ENCODE peak calls at places on chromosomes 12 and 14, in seven cellular contexts. H, L, F, S, Z, C and X are unnamed samples.

GRCh38 chr14:66330916-66331315 is 155.3 kb upstream of the CCDC196 start:
- DNase-seq in C (no peak), L (no peak), S (no peak), F (no peak), H (peak; percentile 5), Z (no peak), X (no peak)

GRCh38 chr12:48775299-48775698 is 13.6 kb downstream of the ADCY6 start:
- DNase-seq in L (no peak), F (no peak), C (no peak), H (no peak), Z (no peak), S (no peak), X (no peak)

GRCh38 chr14:69626132-69626500 is 14.7 kb downstream of the SUSD6 start:
- DNase-seq in S (no peak), F (no peak), Z (no peak), C (no peak), H (no peak), L (no peak), X (no peak)

GRCh38 chr12:100926669-100927248 is 132.2 kb downstream of the ANO4 start:
- DNase-seq in Z (no peak), C (peak; percentile 33), H (peak; percentile 60), L (no peak), F (no peak), S (no peak), X (no peak)

GRCh38 chr12:65822732-65823480 is 1.4 kb upstream of the HMGA2 start:
- DNase-seq in C (peak; percentile 58), H (peak; percentile 75), L (no peak), S (peak; percentile 24), F (no peak), Z (peak; percentile 56), X (no peak)

GRCh38 chr12:88381456-88381855 is 198.8 kb downstream of the KITLG start:
- DNase-seq in C (no peak), Z (no peak), H (no peak), F (no peak), L (no peak), S (no peak), X (no peak)

GRCh38 chr14:100714205-100714781 is 12.4 kb upstream of the DLK1 start:
- DNase-seq in F (no peak), Z (no peak), H (no peak), L (no peak), C (no peak), S (no peak), X (no peak)

GRCh38 chr12:22231078-22231477 is 103.4 kb downstream of the ST8SIA1 start:
- DNase-seq in H (no peak), S (no peak), L (no peak), F (no peak), Z (no peak), C (no peak), X (no peak)

GRCh38 chr12:46472893-46473633 is 100.5 kb upstream of the SLC38A2 start:
- DNase-seq in F (no peak), H (peak; percentile 24), Z (no peak), L (no peak), C (no peak), S (no peak), X (no peak)

GRCh38 chr14:37232907-37233481 is 35.3 kb downstream of the MIPOL1 start:
- DNase-seq in H (peak; percentile 81), C (peak; percentile 48), F (no peak), L (no peak), S (peak; percentile 8), Z (peak; percentile 16), X (no peak)

GRCh38 chr14:75803768-75804167 is 142.7 kb downstream of the TTLL5 start:
- DNase-seq in L (no peak), C (no peak), F (no peak), S (no peak), H (no peak), Z (no peak), X (no peak)

GRCh38 chr12:92192361-92192760 is 46.7 kb upstream of the BTG1 start:
- DNase-seq in F (no peak), H (no peak), Z (no peak), C (no peak), S (no peak), L (no peak), X (no peak)

GRCh38 chr12:10957741-10958140 is 18.7 kb upstream of the TAS2R14 start:
- DNase-seq in H (no peak), C (no peak), L (no peak), Z (no peak), S (no peak), F (no peak), X (no peak)

GRCh38 chr14:34539407-34540180 is at the start of gene EAPP:
- DNase-seq in F (peak; percentile 97), C (peak; percentile 93), S (peak; percentile 97), H (peak; percentile 98), L (no peak), Z (peak; percentile 97), X (peak; percentile 99)

DNA sequence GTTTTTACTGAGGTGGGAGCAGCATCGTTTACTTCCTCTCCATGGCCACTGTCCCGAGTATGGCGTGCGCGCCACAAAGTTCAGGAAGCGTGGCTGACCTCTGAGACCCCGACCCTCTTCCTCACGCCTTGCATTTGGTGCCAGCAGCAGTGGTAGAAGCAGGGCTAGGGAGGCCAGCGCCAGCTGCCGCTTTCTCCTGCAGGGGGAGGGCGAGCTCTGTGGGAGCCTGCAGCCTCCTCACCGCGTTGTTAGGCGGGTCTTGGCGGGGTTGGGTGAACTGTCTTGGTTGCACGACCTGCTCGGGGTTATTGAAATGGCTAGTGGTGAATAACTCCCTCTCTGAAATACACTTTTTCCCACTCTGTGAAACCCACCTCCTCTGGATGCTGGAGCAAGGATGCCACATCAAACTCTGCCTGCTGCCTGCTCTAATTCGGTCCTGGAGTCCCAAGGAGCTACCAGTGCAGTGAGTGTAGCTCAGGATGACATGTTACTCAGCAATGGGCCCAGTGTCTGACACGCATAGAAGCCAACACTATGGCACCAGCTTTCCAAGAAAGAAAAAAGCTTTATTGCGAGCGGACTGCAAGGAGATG is 22.3 kb upstream of the TDRD9 start:
- DNase-seq in S (no peak), F (no peak), C (peak; percentile 55), H (no peak), Z (peak; percentile 44), L (no peak), X (no peak)
- TF ChIP-seq CTCF in S (peak; percentile 2), F (no peak), C (peak; percentile 26), H (no peak), Z (peak; percentile 14), L (no peak), X (peak; percentile 48)

DNA sequence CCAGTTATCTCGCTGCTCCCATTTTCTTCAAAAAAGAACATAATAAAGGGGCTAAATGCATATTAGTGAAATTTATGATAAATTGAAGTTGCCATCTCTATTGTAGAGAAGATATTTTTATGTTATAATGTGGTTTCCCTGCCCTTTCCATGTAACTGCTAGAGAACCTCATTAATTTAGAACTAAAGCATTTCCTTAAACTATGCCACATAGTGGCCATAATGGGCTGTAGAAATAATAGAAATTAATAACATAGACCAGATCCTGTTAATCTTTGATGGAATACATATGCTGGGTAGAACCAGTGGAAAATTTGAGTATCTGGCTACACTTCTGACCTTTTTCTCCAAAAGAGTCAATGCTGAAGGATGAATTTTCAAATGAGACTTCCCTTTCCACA is 376.7 kb downstream of the PDZRN4 start:
- DNase-seq in L (no peak), C (no peak), F (no peak), Z (no peak), S (no peak), H (no peak), X (no peak)
- TF ChIP-seq CTCF in L (no peak), C (no peak), F (no peak), Z (no peak), S (no peak), H (no peak), X (no peak)

DNA sequence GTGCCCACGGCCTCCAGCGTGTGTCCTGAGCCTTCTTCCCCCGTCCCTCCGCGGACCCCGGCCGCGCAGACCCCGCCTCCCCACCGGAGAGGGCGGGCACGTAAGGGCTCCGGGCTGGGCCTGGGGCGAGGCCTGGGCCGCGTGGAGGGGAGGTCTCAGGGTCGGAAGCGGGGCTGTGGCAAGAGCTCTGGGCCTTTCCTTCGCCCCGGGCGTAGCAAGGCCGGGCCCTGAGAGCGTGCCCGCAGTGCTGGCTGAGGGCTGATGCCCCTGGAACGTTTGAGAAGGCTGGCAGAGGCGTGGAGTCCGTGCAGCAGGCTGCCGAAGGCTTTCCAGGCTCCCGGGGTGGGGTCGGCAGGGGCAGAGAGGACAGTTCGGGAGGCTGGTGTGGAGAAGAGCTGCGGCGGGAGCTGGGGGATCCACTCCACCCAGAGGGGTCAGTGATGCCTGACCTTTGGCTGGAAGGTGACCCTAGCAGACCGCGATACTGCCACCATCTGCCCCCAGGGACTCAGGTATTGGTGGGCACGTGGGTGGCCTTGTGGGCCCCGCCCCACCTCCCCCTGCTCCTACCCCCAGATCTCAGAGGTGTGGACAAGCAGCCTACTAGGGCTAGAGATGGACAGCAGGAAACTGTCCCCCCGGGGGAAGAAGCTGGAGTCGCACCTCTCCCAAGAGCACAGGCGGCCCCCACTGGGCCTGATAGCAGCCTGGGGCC is 545 bp downstream of the TEX22 start:
- DNase-seq in C (peak; percentile 65), Z (no peak), F (no peak), H (no peak), S (no peak), L (no peak), X (no peak)
- TF ChIP-seq CTCF in C (no peak), Z (no peak), F (no peak), H (no peak), S (no peak), L (no peak), X (no peak)

DNA sequence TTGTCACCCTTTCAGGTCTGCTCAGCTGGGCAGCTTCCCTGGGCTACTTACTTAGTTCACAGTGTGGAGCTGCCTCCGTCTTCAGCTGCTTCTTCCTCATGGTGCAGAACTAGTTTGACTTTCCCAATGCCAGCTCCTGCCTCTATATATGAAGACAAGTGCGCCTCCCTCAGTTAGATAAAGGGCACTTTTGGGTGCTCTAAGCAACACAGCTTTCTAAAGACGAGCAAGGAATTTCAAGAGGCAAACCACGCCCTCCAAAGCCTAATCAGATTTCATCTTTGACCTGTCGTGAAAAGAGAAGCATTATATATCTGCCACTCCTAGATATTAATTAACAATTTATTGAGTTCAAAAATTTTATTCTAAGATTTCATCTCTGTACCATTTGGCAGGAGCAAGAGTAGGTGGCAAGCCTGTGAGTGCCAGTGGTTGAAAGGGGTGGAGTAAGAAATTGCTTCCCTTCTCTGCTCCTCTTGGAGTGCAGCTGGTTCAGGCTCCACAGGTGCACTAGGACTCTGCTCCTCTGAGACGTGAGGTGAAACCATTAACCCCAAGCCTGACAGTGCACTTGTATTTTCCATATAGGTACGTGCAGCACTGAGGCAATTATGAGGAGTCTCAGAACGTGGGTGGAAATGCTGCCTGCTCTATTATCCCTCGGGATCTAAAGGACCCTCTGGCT is 2.1 kb upstream of the SLC11A2 start:
- DNase-seq in H (peak; percentile 84), F (peak; percentile 47), Z (no peak), C (no peak), S (no peak), L (no peak), X (peak; percentile 61)
- TF ChIP-seq CTCF in H (peak; percentile 67), F (no peak), Z (peak; percentile 49), C (no peak), S (peak; percentile 56), L (peak; percentile 68), X (peak; percentile 41)